ENCODE peak calls at places on chromosomes 2 and 18, in five cellular contexts. One of them, this sample, is unnamed.

GRCh38 chr18:24534737-24535136 is 74.3 kb downstream of the HRH4 start:
- DNase-seq in NCI-H146: no peak
- DNase-seq in activated T-helper 9 cell treated with anti-CD3 and anti-CD28 coated beads, Interleukin-2, amount 50 U/mL, for 16 hours: no peak
- DNase-seq in aorta: no peak
- DNase-seq in endothelial cell: no peak
- DNase-seq in this sample: no peak

GRCh38 chr18:76994086-76994654 is 138.4 kb downstream of the MBP start:
- DNase-seq in NCI-H146: no peak
- DNase-seq in activated T-helper 9 cell treated with anti-CD3 and anti-CD28 coated beads, Interleukin-2, amount 50 U/mL, for 16 hours: no peak
- DNase-seq in aorta: no peak
- DNase-seq in endothelial cell: no peak
- DNase-seq in this sample: no peak

GRCh38 chr2:39512434-39512935 is 75.4 kb upstream of the MAP4K3 start:
- DNase-seq in endothelial cell: no peak
- DNase-seq in aorta: no peak
- DNase-seq in NCI-H146: no peak
- DNase-seq in activated T-helper 9 cell treated with anti-CD3 and anti-CD28 coated beads, Interleukin-2, amount 50 U/mL, for 16 hours: no peak
- DNase-seq in this sample: no peak

GRCh38 chr2:128166954-128167353 is 76.0 kb downstream of the UGGT1 start:
- DNase-seq in endothelial cell: no peak
- DNase-seq in activated T-helper 9 cell treated with anti-CD3 and anti-CD28 coated beads, Interleukin-2, amount 50 U/mL, for 16 hours: no peak
- DNase-seq in NCI-H146: no peak
- DNase-seq in aorta: no peak
- DNase-seq in this sample: no peak

GRCh38 chr18:31942999-31943894 is at the start of gene TRAPPC8:
- DNase-seq in activated T-helper 9 cell treated with anti-CD3 and anti-CD28 coated beads, Interleukin-2, amount 50 U/mL, for 16 hours: peak
- DNase-seq in NCI-H146: peak
- DNase-seq in endothelial cell: peak
- DNase-seq in aorta: peak
- DNase-seq in this sample: peak

GRCh38 chr2:231387904-231388724 is 7.4 kb upstream of the B3GNT7 start:
- DNase-seq in activated T-helper 9 cell treated with anti-CD3 and anti-CD28 coated beads, Interleukin-2, amount 50 U/mL, for 16 hours: no peak
- DNase-seq in NCI-H146: no peak
- DNase-seq in aorta: peak
- DNase-seq in endothelial cell: no peak
- DNase-seq in this sample: no peak

GRCh38 chr2:159449504-159450124 is 163.1 kb upstream of the WDSUB1 start:
- DNase-seq in endothelial cell: no peak
- DNase-seq in NCI-H146: peak
- DNase-seq in activated T-helper 9 cell treated with anti-CD3 and anti-CD28 coated beads, Interleukin-2, amount 50 U/mL, for 16 hours: no peak
- DNase-seq in aorta: no peak
- DNase-seq in this sample: no peak

GRCh38 chr2:187581125-187581896 is 27.1 kb upstream of the TFPI start:
- DNase-seq in endothelial cell: peak
- DNase-seq in aorta: no peak
- DNase-seq in NCI-H146: peak
- DNase-seq in activated T-helper 9 cell treated with anti-CD3 and anti-CD28 coated beads, Interleukin-2, amount 50 U/mL, for 16 hours: no peak
- DNase-seq in this sample: no peak

GRCh38 chr2:223696719-223697118 is 94.6 kb upstream of the SCG2 start:
- DNase-seq in endothelial cell: no peak
- DNase-seq in aorta: no peak
- DNase-seq in NCI-H146: peak
- DNase-seq in activated T-helper 9 cell treated with anti-CD3 and anti-CD28 coated beads, Interleukin-2, amount 50 U/mL, for 16 hours: no peak
- DNase-seq in this sample: no peak

GRCh38 chr2:174952607-174953006 is 52.6 kb downstream of the CHN1 start:
- DNase-seq in NCI-H146: peak
- DNase-seq in endothelial cell: no peak
- DNase-seq in activated T-helper 9 cell treated with anti-CD3 and anti-CD28 coated beads, Interleukin-2, amount 50 U/mL, for 16 hours: no peak
- DNase-seq in aorta: no peak
- DNase-seq in this sample: no peak

GRCh38 chr2:238220892-238221521 is 17.5 kb upstream of the ILKAP start:
- DNase-seq in activated T-helper 9 cell treated with anti-CD3 and anti-CD28 coated beads, Interleukin-2, amount 50 U/mL, for 16 hours: no peak
- DNase-seq in endothelial cell: no peak
- DNase-seq in aorta: no peak
- DNase-seq in NCI-H146: peak
- DNase-seq in this sample: no peak